ENCODE peak calls at places on chromosomes 5 and 9, in five cellular contexts. One of them, this sample, is unnamed.

GRCh38 chr5:16493261-16493660 is 27.7 kb upstream of the ZNF622 start:
- DNase-seq in foreskin fibroblast: no peak
- DNase-seq in astrocyte of the cerebellum: no peak
- DNase-seq in kidney epithelial cell: no peak
- DNase-seq in AG10803: no peak
- DNase-seq in this sample: no peak

GRCh38 chr9:69923972-69924371 is 103.4 kb downstream of the CFAP95 start:
- DNase-seq in foreskin fibroblast: no peak
- DNase-seq in astrocyte of the cerebellum: no peak
- DNase-seq in kidney epithelial cell: no peak
- DNase-seq in AG10803: no peak
- DNase-seq in this sample: no peak

GRCh38 chr9:108787664-108788048 is 68.1 kb downstream of the ACTL7B start:
- DNase-seq in foreskin fibroblast: no peak
- DNase-seq in astrocyte of the cerebellum: no peak
- DNase-seq in kidney epithelial cell: no peak
- DNase-seq in AG10803: no peak
- DNase-seq in this sample: no peak

GRCh38 chr5:65775476-65775875 is 53.5 kb downstream of the NLN start:
- DNase-seq in foreskin fibroblast: no peak
- DNase-seq in astrocyte of the cerebellum: no peak
- DNase-seq in kidney epithelial cell: no peak
- DNase-seq in AG10803: no peak
- DNase-seq in this sample: no peak

GRCh38 chr5:159343295-159344094 is 13.2 kb upstream of the IL12B start:
- DNase-seq in foreskin fibroblast: no peak
- DNase-seq in astrocyte of the cerebellum: no peak
- DNase-seq in kidney epithelial cell: no peak
- DNase-seq in AG10803: no peak
- DNase-seq in this sample: no peak

GRCh38 chr9:18493361-18494015 is 19.5 kb downstream of the ADAMTSL1 start:
- DNase-seq in foreskin fibroblast: peak; percentile 86
- DNase-seq in astrocyte of the cerebellum: no peak
- DNase-seq in kidney epithelial cell: no peak
- DNase-seq in AG10803: peak; percentile 61
- DNase-seq in this sample: no peak

GRCh38 chr5:43875741-43876140 is 272.8 kb downstream of the NNT start:
- DNase-seq in foreskin fibroblast: peak; percentile 9
- DNase-seq in astrocyte of the cerebellum: no peak
- DNase-seq in kidney epithelial cell: no peak
- DNase-seq in AG10803: no peak
- DNase-seq in this sample: no peak

GRCh38 chr9:122291458-122291857 is 26.8 kb downstream of the MRRF start:
- DNase-seq in foreskin fibroblast: no peak
- DNase-seq in astrocyte of the cerebellum: no peak
- DNase-seq in kidney epithelial cell: no peak
- DNase-seq in AG10803: no peak
- DNase-seq in this sample: no peak

GRCh38 chr5:158502686-158503085 is 597.0 kb downstream of the EBF1 start:
- DNase-seq in foreskin fibroblast: no peak
- DNase-seq in astrocyte of the cerebellum: no peak
- DNase-seq in kidney epithelial cell: no peak
- DNase-seq in AG10803: no peak
- DNase-seq in this sample: no peak

GRCh38 chr5:62310426-62311105 is 4.6 kb downstream of the KIF2A start:
- DNase-seq in foreskin fibroblast: peak; percentile 46
- DNase-seq in astrocyte of the cerebellum: no peak
- DNase-seq in kidney epithelial cell: no peak
- DNase-seq in AG10803: no peak
- DNase-seq in this sample: no peak

GRCh38 chr9:8652282-8652681 is 852.7 kb upstream of the DMAC1 start:
- DNase-seq in foreskin fibroblast: no peak
- DNase-seq in astrocyte of the cerebellum: no peak
- DNase-seq in kidney epithelial cell: no peak
- DNase-seq in AG10803: no peak
- DNase-seq in this sample: no peak

GRCh38 chr5:77168884-77169254 is 41.6 kb upstream of the PDE8B start:
- DNase-seq in foreskin fibroblast: no peak
- DNase-seq in astrocyte of the cerebellum: no peak
- DNase-seq in kidney epithelial cell: no peak
- DNase-seq in AG10803: no peak
- DNase-seq in this sample: no peak

GRCh38 chr9:89428901-89429890 is 68.7 kb downstream of the SEMA4D start:
- DNase-seq in foreskin fibroblast: no peak
- DNase-seq in astrocyte of the cerebellum: no peak
- DNase-seq in kidney epithelial cell: no peak
- DNase-seq in AG10803: no peak
- DNase-seq in this sample: no peak

GRCh38 chr5:138230261-138230660 is 17.1 kb upstream of the CDC23 start:
- DNase-seq in foreskin fibroblast: peak; percentile 48
- DNase-seq in astrocyte of the cerebellum: no peak
- DNase-seq in kidney epithelial cell: no peak
- DNase-seq in AG10803: peak; percentile 18
- DNase-seq in this sample: no peak

GRCh38 chr9:27358007-27358406 is 61.1 kb upstream of the EQTN start:
- DNase-seq in foreskin fibroblast: no peak
- DNase-seq in astrocyte of the cerebellum: no peak
- DNase-seq in kidney epithelial cell: no peak
- DNase-seq in AG10803: no peak
- DNase-seq in this sample: no peak

GRCh38 chr9:78863531-78863930 is 566.6 kb downstream of the PSAT1 start:
- DNase-seq in foreskin fibroblast: no peak
- DNase-seq in astrocyte of the cerebellum: no peak
- DNase-seq in kidney epithelial cell: no peak
- DNase-seq in AG10803: no peak
- DNase-seq in this sample: no peak

GRCh38 chr5:20340123-20340522 is 352.1 kb upstream of the CDH18 start:
- DNase-seq in foreskin fibroblast: no peak
- DNase-seq in astrocyte of the cerebellum: no peak
- DNase-seq in kidney epithelial cell: no peak
- DNase-seq in AG10803: no peak
- DNase-seq in this sample: no peak
- TF ChIP-seq CTCF in foreskin fibroblast: no peak
- TF ChIP-seq CTCF in astrocyte of the cerebellum: no peak
- TF ChIP-seq CTCF in kidney epithelial cell: no peak
- TF ChIP-seq CTCF in AG10803: no peak
- TF ChIP-seq CTCF in this sample: no peak

GRCh38 chr9:99231708-99232107 is 9.6 kb downstream of the SEC61B start:
- DNase-seq in foreskin fibroblast: peak; percentile 21
- DNase-seq in astrocyte of the cerebellum: no peak
- DNase-seq in kidney epithelial cell: no peak
- DNase-seq in AG10803: peak; percentile 17
- DNase-seq in this sample: no peak
- TF ChIP-seq CTCF in foreskin fibroblast: peak; percentile 65
- TF ChIP-seq CTCF in astrocyte of the cerebellum: peak; percentile 62
- TF ChIP-seq CTCF in kidney epithelial cell: peak; percentile 53
- TF ChIP-seq CTCF in AG10803: peak; percentile 63
- TF ChIP-seq CTCF in this sample: peak; percentile 52

DNA sequence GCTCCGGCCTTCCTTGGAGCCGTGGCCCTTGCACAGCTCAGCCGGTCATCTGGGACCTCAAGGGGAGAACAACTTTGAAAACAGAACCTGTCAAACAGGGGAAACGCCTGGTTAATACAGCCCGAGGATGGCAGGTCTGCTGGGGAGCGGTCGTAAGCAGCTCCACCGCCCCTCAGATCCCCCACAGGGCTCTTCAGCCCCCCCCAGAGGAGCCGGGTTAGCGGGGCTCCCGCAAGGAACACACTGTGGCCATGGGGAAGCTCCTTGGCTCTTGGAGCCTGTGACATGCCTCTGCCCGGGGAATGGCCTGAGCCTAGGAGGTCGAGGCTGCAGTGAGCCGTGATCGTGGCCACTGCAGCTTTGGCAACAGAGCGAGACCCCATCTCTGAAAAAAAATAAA is 6.8 kb downstream of the TMEM250 start:
- DNase-seq in foreskin fibroblast: no peak
- DNase-seq in astrocyte of the cerebellum: no peak
- DNase-seq in kidney epithelial cell: no peak
- DNase-seq in AG10803: no peak
- DNase-seq in this sample: no peak
- TF ChIP-seq CTCF in foreskin fibroblast: no peak
- TF ChIP-seq CTCF in astrocyte of the cerebellum: no peak
- TF ChIP-seq CTCF in kidney epithelial cell: no peak
- TF ChIP-seq CTCF in AG10803: no peak
- TF ChIP-seq CTCF in this sample: no peak

GRCh38 chr5:81006231-81006630 is 46.1 kb downstream of the RASGRF2 start:
- DNase-seq in foreskin fibroblast: no peak
- DNase-seq in astrocyte of the cerebellum: no peak
- DNase-seq in kidney epithelial cell: no peak
- DNase-seq in AG10803: no peak
- DNase-seq in this sample: no peak

GRCh38 chr5:81007637-81008027 is 47.5 kb downstream of the RASGRF2 start:
- DNase-seq in foreskin fibroblast: no peak
- DNase-seq in astrocyte of the cerebellum: no peak
- DNase-seq in kidney epithelial cell: no peak
- DNase-seq in AG10803: no peak
- DNase-seq in this sample: no peak

GRCh38 chr5:81005708-81006107 is 45.5 kb downstream of the RASGRF2 start:
- DNase-seq in foreskin fibroblast: no peak
- DNase-seq in astrocyte of the cerebellum: no peak
- DNase-seq in kidney epithelial cell: no peak
- DNase-seq in AG10803: no peak
- DNase-seq in this sample: no peak

GRCh38 chr5:81003987-81004386 is 43.8 kb downstream of the RASGRF2 start:
- DNase-seq in foreskin fibroblast: no peak
- DNase-seq in astrocyte of the cerebellum: no peak
- DNase-seq in kidney epithelial cell: no peak
- DNase-seq in AG10803: no peak
- DNase-seq in this sample: no peak

DNA sequence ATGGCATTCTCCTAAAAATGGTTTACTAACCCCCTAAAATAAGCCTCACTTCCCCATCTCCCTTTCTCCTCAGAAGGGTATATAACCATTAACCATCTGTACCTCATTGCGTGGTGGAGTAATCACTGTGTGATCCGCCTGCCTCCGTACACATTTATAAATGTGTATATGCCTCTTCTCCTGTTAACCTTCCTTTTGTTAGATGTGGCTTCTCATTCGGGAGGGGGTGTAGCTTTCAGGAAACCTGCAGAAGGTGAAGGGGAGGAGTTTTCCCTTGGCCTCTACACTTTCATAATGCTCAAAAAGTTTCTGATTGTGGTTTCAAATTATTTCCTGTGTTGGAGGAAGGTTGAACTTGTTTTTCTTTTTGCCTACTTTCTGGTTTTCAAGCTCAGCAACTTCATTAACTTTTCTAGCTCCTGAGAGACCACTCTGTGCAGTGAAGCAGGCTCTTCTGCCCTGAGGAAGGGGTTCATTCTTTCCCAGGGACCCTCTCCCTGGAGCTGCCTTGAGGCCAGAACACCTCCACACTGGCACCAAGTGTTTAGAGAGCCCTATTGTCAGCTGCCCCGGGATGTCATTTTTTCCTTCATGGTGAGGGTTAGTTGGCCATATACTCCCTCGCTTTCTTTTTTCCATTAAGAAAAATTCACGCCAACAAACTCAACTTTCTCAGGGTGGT is 46.9 kb downstream of the RASGRF2 start:
- DNase-seq in foreskin fibroblast: no peak
- DNase-seq in astrocyte of the cerebellum: no peak
- DNase-seq in kidney epithelial cell: no peak
- DNase-seq in AG10803: no peak
- DNase-seq in this sample: no peak
- TF ChIP-seq CTCF in foreskin fibroblast: no peak
- TF ChIP-seq CTCF in astrocyte of the cerebellum: no peak
- TF ChIP-seq CTCF in kidney epithelial cell: no peak
- TF ChIP-seq CTCF in AG10803: no peak
- TF ChIP-seq CTCF in this sample: no peak

GRCh38 chr5:83467315-83468044 is 4.1 kb upstream of the VCAN start:
- DNase-seq in foreskin fibroblast: peak; percentile 90
- DNase-seq in astrocyte of the cerebellum: no peak
- DNase-seq in kidney epithelial cell: no peak
- DNase-seq in AG10803: peak; percentile 70
- DNase-seq in this sample: no peak
- TF ChIP-seq CTCF in foreskin fibroblast: peak; percentile 26
- TF ChIP-seq CTCF in astrocyte of the cerebellum: no peak
- TF ChIP-seq CTCF in kidney epithelial cell: no peak
- TF ChIP-seq CTCF in AG10803: peak; percentile 62
- TF ChIP-seq CTCF in this sample: no peak

GRCh38 chr5:97641081-97641480 is 458.0 kb upstream of the RIOK2 start:
- DNase-seq in foreskin fibroblast: peak; percentile 58
- DNase-seq in astrocyte of the cerebellum: no peak
- DNase-seq in kidney epithelial cell: no peak
- DNase-seq in AG10803: no peak
- DNase-seq in this sample: no peak

GRCh38 chr5:97636766-97637165 is 453.7 kb upstream of the RIOK2 start:
- DNase-seq in foreskin fibroblast: peak; percentile 54
- DNase-seq in astrocyte of the cerebellum: no peak
- DNase-seq in kidney epithelial cell: no peak
- DNase-seq in AG10803: no peak
- DNase-seq in this sample: no peak

GRCh38 chr5:97635553-97635952 is 452.5 kb upstream of the RIOK2 start:
- DNase-seq in foreskin fibroblast: no peak
- DNase-seq in astrocyte of the cerebellum: no peak
- DNase-seq in kidney epithelial cell: no peak
- DNase-seq in AG10803: no peak
- DNase-seq in this sample: no peak
- TF ChIP-seq CTCF in foreskin fibroblast: no peak
- TF ChIP-seq CTCF in astrocyte of the cerebellum: no peak
- TF ChIP-seq CTCF in kidney epithelial cell: no peak
- TF ChIP-seq CTCF in AG10803: no peak
- TF ChIP-seq CTCF in this sample: no peak

DNA sequence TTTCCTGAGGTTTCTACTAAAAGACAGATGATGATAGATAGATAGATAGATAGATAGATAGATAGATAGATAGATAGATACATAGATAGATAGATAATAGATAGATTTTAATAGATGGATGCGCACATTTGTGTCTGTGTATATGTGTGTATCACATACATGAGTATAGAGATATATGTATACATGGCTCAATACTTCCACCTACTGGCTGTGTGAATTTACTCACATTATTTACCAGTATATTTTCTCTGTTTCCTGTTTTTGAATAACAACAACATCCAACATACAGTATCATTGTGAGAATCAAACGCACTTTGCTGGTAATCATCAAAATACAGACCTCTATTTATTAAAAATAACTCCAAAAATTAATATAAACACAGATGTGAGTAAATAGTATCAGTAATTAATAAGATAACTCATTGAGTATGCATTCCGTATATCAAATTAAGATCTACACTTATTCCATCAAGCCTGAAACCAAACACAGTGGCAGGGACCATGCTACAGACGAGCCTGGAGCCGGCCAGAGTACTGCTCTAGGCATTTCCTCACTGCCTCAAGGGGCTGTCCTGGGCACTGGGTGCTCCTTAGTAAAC is 338.0 kb downstream of the SEMA5A start:
- DNase-seq in foreskin fibroblast: peak; percentile 75
- DNase-seq in astrocyte of the cerebellum: peak; percentile 54
- DNase-seq in kidney epithelial cell: no peak
- DNase-seq in AG10803: peak; percentile 58
- DNase-seq in this sample: no peak
- TF ChIP-seq CTCF in foreskin fibroblast: peak; percentile 19
- TF ChIP-seq CTCF in astrocyte of the cerebellum: no peak
- TF ChIP-seq CTCF in kidney epithelial cell: no peak
- TF ChIP-seq CTCF in AG10803: peak; percentile 61
- TF ChIP-seq CTCF in this sample: peak; percentile 68

DNA sequence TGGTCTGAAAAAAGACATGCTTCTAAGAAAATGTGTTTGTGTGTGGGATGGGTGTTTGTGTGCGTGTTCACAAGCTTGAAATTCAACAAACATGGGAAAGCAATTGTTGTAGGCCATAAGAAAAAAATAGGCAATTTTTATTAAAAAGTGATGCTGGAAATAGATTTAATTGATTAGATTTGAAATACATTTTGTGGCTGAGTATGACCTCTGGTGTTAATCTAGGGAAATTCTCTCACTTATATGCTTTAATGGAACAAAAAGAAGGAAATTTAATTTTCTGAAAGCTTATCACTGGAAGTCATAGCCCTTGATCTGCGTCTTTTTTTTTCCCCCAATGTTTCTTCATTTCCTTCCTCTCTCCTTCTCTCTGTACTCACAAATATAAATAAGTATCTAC is 3.5 kb upstream of the KCNN2 start:
- DNase-seq in foreskin fibroblast: peak; percentile 18
- DNase-seq in astrocyte of the cerebellum: no peak
- DNase-seq in kidney epithelial cell: no peak
- DNase-seq in AG10803: no peak
- DNase-seq in this sample: no peak
- TF ChIP-seq CTCF in foreskin fibroblast: no peak
- TF ChIP-seq CTCF in astrocyte of the cerebellum: no peak
- TF ChIP-seq CTCF in kidney epithelial cell: no peak
- TF ChIP-seq CTCF in AG10803: no peak
- TF ChIP-seq CTCF in this sample: peak; percentile 53